ENCODE peak calls at places on chromosomes 11 and 22, in nine cellular contexts. S, K, H, A, C, X, I, Z and T are unnamed samples.

GRCh38 chr11:86672007-86672621 is at the start of gene ME3:
- DNase-seq in S (peak), A (peak), H (no peak), K (no peak), Z (peak), X (peak), C (peak), I (peak), T (no peak)

GRCh38 chr11:134988495-134988894 is 576.5 kb upstream of the B3GAT1 start:
- DNase-seq in X (no peak), S (no peak), H (no peak), Z (no peak), A (no peak), I (no peak), K (no peak), C (no peak), T (no peak)

GRCh38 chr11:108975641-108976071 is 310.8 kb downstream of the DDX10 start:
- DNase-seq in S (no peak), Z (no peak), A (no peak), C (no peak), I (no peak), H (no peak), K (no peak), X (no peak), T (no peak)

GRCh38 chr22:30396871-30397655 is at the start of gene SEC14L2:
- DNase-seq in H (no peak), I (peak), C (peak), A (peak), Z (peak), K (no peak), S (peak), X (peak), T (no peak)

GRCh38 chr22:20186183-20186870 is 35.5 kb upstream of the CCDC188 start:
- DNase-seq in X (no peak), A (no peak), Z (no peak), C (no peak), K (peak), H (peak), S (no peak), I (peak), T (no peak)

GRCh38 chr11:9020881-9021280 is 17.1 kb upstream of the NRIP3 start:
- DNase-seq in K (no peak), H (no peak), C (no peak), A (no peak), Z (no peak), S (no peak), I (no peak), X (no peak), T (no peak)

GRCh38 chr11:35529971-35530495 is 4.6 kb upstream of the PAMR1 start:
- DNase-seq in X (peak), I (no peak), H (no peak), K (no peak), A (no peak), C (no peak), Z (no peak), S (no peak), T (no peak)

GRCh38 chr11:126162286-126163030 is 49.0 kb downstream of the RPUSD4 start:
- DNase-seq in X (no peak), K (no peak), C (no peak), I (no peak), A (no peak), Z (no peak), H (no peak), S (no peak), T (no peak)

GRCh38 chr11:45167283-45167682 is 20.8 kb downstream of the PRDM11 start:
- DNase-seq in I (no peak), K (no peak), H (no peak), A (no peak), C (no peak), S (no peak), X (no peak), Z (no peak), T (no peak)

GRCh38 chr11:16739326-16739875 is 954 bp downstream of the C11orf58 start:
- DNase-seq in H (no peak), S (no peak), I (peak), X (no peak), Z (no peak), C (no peak), K (no peak), A (no peak), T (no peak)

GRCh38 chr22:44363214-44363979 is 50.6 kb upstream of the SHISAL1 start:
- DNase-seq in C (peak), H (no peak), I (no peak), A (no peak), Z (peak), S (peak), K (peak), X (peak), T (no peak)

GRCh38 chr11:116144387-116144958 is 628.3 kb downstream of the BUD13 start:
- DNase-seq in A (no peak), X (no peak), K (no peak), S (no peak), I (peak), H (no peak), C (no peak), Z (no peak), T (no peak)

GRCh38 chr22:32311551-32312071 is 46.1 kb upstream of the RFPL3 start:
- DNase-seq in S (peak), X (no peak), I (no peak), Z (no peak), A (no peak), H (no peak), K (no peak), C (no peak), T (no peak)

GRCh38 chr11:33377852-33378385 is 120.7 kb downstream of the HIPK3 start:
- DNase-seq in C (no peak), H (no peak), A (no peak), Z (no peak), I (no peak), S (no peak), X (no peak), K (no peak), T (no peak)

GRCh38 chr11:47248304-47248663 is 330 bp downstream of the ACP2 start:
- DNase-seq in I (no peak), A (no peak), X (no peak), H (no peak), K (no peak), Z (no peak), C (no peak), S (no peak), T (no peak)

GRCh38 chr22:49784987-49785614 is 42.6 kb downstream of the BRD1 start:
- DNase-seq in Z (no peak), I (no peak), H (no peak), C (no peak), K (no peak), X (no peak), S (no peak), A (no peak), T (no peak)

GRCh38 chr11:76455931-76456330 is 11.1 kb downstream of the EMSY start:
- DNase-seq in A (no peak), X (no peak), K (no peak), S (no peak), C (no peak), H (no peak), Z (no peak), I (no peak), T (no peak)

GRCh38 chr11:26623076-26623666 is 51.1 kb upstream of the MUC15 start:
- DNase-seq in A (no peak), H (no peak), C (no peak), Z (no peak), S (no peak), I (no peak), K (no peak), X (no peak), T (no peak)

GRCh38 chr11:125468852-125469251 is 27.2 kb downstream of the FEZ1 start:
- DNase-seq in I (no peak), K (no peak), A (no peak), H (no peak), C (no peak), Z (no peak), X (no peak), S (no peak), T (peak)

GRCh38 chr22:29117799-29118477 is 45.1 kb downstream of the KREMEN1 start:
- DNase-seq in I (no peak), H (no peak), S (no peak), C (no peak), X (no peak), A (no peak), K (peak), Z (no peak), T (no peak)
- TF ChIP-seq POLR2AphosphoS5 in I (no peak), H (no peak), S (no peak), C (no peak), X (no peak), A (no peak), K (no peak), Z (no peak), T (no peak)

DNA sequence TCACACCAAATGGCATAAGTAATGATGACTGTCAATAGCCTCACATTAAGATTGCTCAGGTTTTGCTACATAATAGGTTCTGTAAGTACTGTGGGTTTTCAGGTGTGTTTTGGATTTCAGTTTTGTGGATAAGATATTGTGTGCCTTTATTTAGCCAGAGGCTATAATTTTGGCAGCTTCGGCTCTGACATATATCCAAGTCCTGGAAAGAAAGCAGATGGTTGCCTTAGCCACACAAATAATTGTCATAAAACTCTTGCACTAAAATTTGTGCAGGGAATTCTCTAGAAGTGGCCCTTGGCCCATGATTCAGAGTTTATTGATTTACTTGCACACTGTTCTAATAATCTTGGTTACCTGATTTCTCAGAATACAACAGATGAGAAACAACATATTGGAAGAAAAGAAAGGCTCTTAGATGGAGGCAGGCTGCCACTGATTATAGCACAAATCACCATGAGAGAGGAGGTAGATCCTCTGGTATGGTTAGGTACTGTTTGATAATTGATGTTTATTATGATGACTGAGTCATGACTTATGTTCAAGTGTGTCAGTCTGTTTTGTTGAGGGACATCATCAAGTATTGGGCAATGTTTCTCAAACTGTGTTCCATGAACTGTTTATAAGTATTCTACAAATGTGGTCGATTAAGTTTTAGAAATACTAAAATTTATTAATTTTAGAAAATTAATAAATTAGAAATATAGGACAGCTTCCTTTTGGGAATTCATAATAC is 9.7 kb downstream of the REXO2 start:
- DNase-seq in H (no peak), S (no peak), A (no peak), I (no peak), C (no peak), Z (no peak), K (no peak), X (no peak), T (no peak)
- H3K27ac ChIP-seq in H (no peak), S (no peak), A (no peak), I (no peak), C (peak), Z (no peak), K (no peak), X (peak), T (no peak)

DNA sequence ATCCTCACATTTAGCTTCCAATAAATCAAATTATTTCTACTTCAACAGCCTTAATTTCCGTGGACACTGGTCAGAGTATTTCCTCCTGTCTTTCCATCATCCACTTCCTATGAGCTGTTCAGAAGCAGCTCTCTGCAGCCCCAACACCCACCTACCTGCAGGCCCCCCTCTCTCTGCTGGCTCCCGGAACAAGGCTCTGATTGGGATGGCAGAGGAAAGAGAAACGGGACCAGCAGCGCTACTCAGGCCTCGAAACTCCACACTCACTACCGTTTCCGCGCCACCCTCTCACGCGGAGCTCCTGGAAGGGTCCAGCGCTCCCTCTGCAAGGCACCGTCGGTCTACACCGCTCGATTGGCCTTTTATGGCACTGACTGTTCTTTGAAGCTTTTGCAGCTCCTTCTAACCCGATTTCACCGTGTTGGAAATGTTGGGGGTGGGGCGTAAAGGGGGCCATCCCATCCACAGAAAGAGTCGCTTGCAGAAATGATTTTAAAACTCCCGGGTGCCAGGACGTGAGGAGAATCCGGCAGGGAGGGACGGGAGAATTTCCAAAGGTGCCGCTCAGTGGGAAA is 383 bp upstream of the PANX1 start:
- DNase-seq in Z (no peak), X (peak), I (peak), S (peak), A (peak), K (no peak), C (peak), H (no peak), T (no peak)
- TF ChIP-seq POLR2AphosphoS5 in Z (no peak), X (no peak), I (no peak), S (no peak), A (peak), K (no peak), C (no peak), H (no peak), T (no peak)

DNA sequence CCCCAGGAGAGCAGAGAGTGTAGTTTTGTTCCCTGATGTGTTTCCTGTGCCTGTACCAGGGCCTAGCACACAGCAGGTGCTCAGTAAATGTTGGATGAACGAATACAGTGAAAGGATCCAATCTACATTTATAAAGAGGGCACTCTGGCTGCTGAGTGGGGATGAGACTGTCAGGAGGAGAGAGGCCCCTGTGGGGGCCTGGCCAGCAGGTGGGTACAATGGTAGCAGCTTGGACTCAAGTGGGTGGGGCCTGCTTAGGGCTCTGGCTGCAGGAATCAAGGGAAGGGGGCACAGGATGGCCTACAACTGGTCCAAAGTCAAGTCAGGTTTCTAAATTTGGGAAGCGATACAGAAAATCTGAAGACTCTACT is 156.6 kb upstream of the GRK3 start:
- DNase-seq in K (no peak), S (no peak), Z (no peak), C (no peak), I (peak), X (no peak), A (no peak), H (no peak), T (no peak)
- H3K27ac ChIP-seq in K (no peak), S (no peak), Z (no peak), C (no peak), I (peak), X (no peak), A (no peak), H (no peak), T (no peak)